ENCODE peak calls at places on chromosomes 13 and 19, in five cellular contexts. V is Jurkat, Clone E6-1; G is stimulated activated CD4-positive, alpha-beta T cell treated with anti-CD3 and anti-CD28 coated beads, Interleukin-2, amount 100 ng/mL, for 48 hours; M is fibroblast of pulmonary artery; T is NCI-H2029. K is an unnamed sample.

GRCh38 chr13:113493315-113493951 is 2.9 kb upstream of the DCUN1D2 start:
- DNase-seq in V (no peak), G (no peak), M (peak), T (peak), K (peak)

GRCh38 chr19:3931041-3931440 is 1.8 kb upstream of the NMRK2 start:
- DNase-seq in V (no peak), G (no peak), M (no peak), T (no peak), K (no peak)

GRCh38 chr13:96299235-96299634 is 209.3 kb downstream of the HS6ST3 start:
- DNase-seq in V (no peak), G (no peak), M (no peak), T (no peak), K (no peak)

GRCh38 chr19:28493881-28494280 is 719.1 kb downstream of the UQCRFS1 start:
- DNase-seq in V (no peak), G (no peak), M (no peak), T (no peak), K (no peak)

GRCh38 chr19:10672529-10673150 is 18.5 kb downstream of the ILF3 start:
- DNase-seq in V (no peak), G (no peak), M (no peak), T (peak), K (no peak)

GRCh38 chr13:24682353-24682752 is 2.1 kb downstream of the ATP12A start:
- DNase-seq in V (no peak), G (no peak), M (no peak), T (no peak), K (no peak)

GRCh38 chr13:109381546-109382180 is 404.7 kb downstream of the IRS2 start:
- DNase-seq in V (no peak), G (no peak), M (peak), T (no peak), K (no peak)

GRCh38 chr19:15264061-15264932 is 32.0 kb upstream of the EPHX3 start:
- DNase-seq in V (peak), G (peak), M (peak), T (peak), K (no peak)

GRCh38 chr13:30103161-30103858 is 204.0 kb downstream of the KATNAL1 start:
- DNase-seq in V (no peak), G (no peak), M (no peak), T (no peak), K (no peak)

GRCh38 chr19:31154021-31154420 is 195.2 kb downstream of the TSHZ3 start:
- DNase-seq in V (no peak), G (no peak), M (peak), T (no peak), K (no peak)

GRCh38 chr19:1104452-1105216 is 840 bp downstream of the GPX4 start:
- DNase-seq in V (peak), G (peak), M (peak), T (peak), K (no peak)

GRCh38 chr19:13817615-13818371 is 22.6 kb downstream of the ZSWIM4 start:
- DNase-seq in V (no peak), G (peak), M (no peak), T (peak), K (peak)

GRCh38 chr19:4390862-4391693 is 9.3 kb downstream of the SH3GL1 start:
- DNase-seq in V (no peak), G (no peak), M (no peak), T (no peak), K (no peak)

K was measured in DMS153.